ENCODE peak calls at places on chromosomes 7 and 10, in nine cellular contexts. S is T1000; K is activated CD4-positive, alpha-beta T cell treated with anti-CD3 and anti-CD28 coated beads, Interleukin-2, amount 10 ng/mL, durations not matched to agents 7 days and 5 days; L is cortex of kidney; Y is stimulated activated CD4-positive, alpha-beta T cell treated with anti-CD3 and anti-CD28 coated beads, TNF-alpha, amount 100 ng/mL, for 24 hours; D is activated naive CD8-positive, alpha-beta T cell treated with anti-CD3 and anti-CD28 coated beads for 36 hours; M is nucleus accumbens; W is LoVo; C is CD4-positive, alpha-beta memory T cell. Z is an unnamed sample.

GRCh38 chr10:77087406-77087805 is 550.2 kb downstream of the KCNMA1 start:
- DNase-seq in S (no peak), K (no peak), L (no peak), Y (no peak), D (no peak), M (no peak), W (no peak), C (no peak), Z (no peak)

GRCh38 chr10:106795619-106796018 is 368.9 kb downstream of the SORCS1 start:
- DNase-seq in S (no peak), K (no peak), L (no peak), Y (no peak), D (no peak), M (no peak), W (no peak), C (no peak), Z (peak; percentile 74)

GRCh38 chr10:132462463-132463332 is 65.7 kb downstream of the PWWP2B start:
- DNase-seq in S (no peak), K (no peak), L (no peak), Y (no peak), D (no peak), M (no peak), W (no peak), C (no peak), Z (no peak)

GRCh38 chr7:155648752-155649339 is 4.4 kb downstream of the RBM33 start:
- DNase-seq in S (no peak), K (no peak), L (no peak), Y (no peak), D (no peak), M (no peak), W (no peak), C (no peak), Z (no peak)

GRCh38 chr10:63553473-63553872 is 32.3 kb downstream of the REEP3 start:
- DNase-seq in S (no peak), K (no peak), L (no peak), Y (no peak), D (no peak), M (no peak), W (no peak), C (no peak), Z (no peak)

GRCh38 chr10:132836832-132837540 is 51.0 kb upstream of the NKX6-2 start:
- DNase-seq in S (no peak), K (peak; percentile 17), L (no peak), Y (peak; percentile 5), D (peak; percentile 47), M (no peak), W (peak; percentile 25), C (peak; percentile 24), Z (peak; percentile 40)

GRCh38 chr7:1124816-1125602 is 35.0 kb downstream of the ZFAND2A start:
- DNase-seq in S (no peak), K (no peak), L (no peak), Y (no peak), D (no peak), M (no peak), W (no peak), C (no peak), Z (no peak)

GRCh38 chr7:12754179-12754578 is 66.7 kb downstream of the ARL4A start:
- DNase-seq in S (no peak), K (no peak), L (no peak), Y (no peak), D (no peak), M (no peak), W (no peak), C (no peak), Z (peak; percentile 14)

GRCh38 chr10:52639652-52640051 is 132.9 kb downstream of the MBL2 start:
- DNase-seq in S (no peak), K (no peak), L (no peak), Y (no peak), D (no peak), M (no peak), W (no peak), C (no peak), Z (no peak)

GRCh38 chr7:94710256-94710655 is 54.3 kb upstream of the SGCE start:
- DNase-seq in S (no peak), K (no peak), L (no peak), Y (no peak), D (no peak), M (no peak), W (no peak), C (no peak), Z (no peak)

GRCh38 chr7:137342751-137343482 is 616 bp downstream of the PTN start:
- DNase-seq in S (no peak), K (no peak), L (no peak), Y (no peak), D (no peak), M (no peak), W (no peak), C (no peak), Z (no peak)

GRCh38 chr7:35436452-35436851 is 182.6 kb upstream of the TBX20 start:
- DNase-seq in S (no peak), K (no peak), L (no peak), Y (no peak), D (no peak), M (no peak), W (no peak), C (no peak), Z (no peak)

GRCh38 chr7:107958764-107959526 is 44.0 kb downstream of the LAMB1 start:
- DNase-seq in S (no peak), K (no peak), L (no peak), Y (no peak), D (no peak), M (no peak), W (no peak), C (no peak), Z (peak; percentile 90)

Z was measured in cardiac muscle cell.